ENCODE peak calls at places on chromosomes 6 and 20, in six cellular contexts. C is upper lobe of left lung, B is K562, O is HepG2, P is GM12878, E is A549. M is an unnamed sample.

GRCh38 chr6:147201885-147202515 is 2.2 kb upstream of the STXBP5 start:
- ATAC-seq in P (peak; percentile 28), B (peak; percentile 64), O (peak; percentile 58), E (peak; percentile 87), C (peak; percentile 5), M (no peak)

GRCh38 chr6:36912583-36912982 is 26.8 kb downstream of the C6orf89 start:
- ATAC-seq in P (peak; percentile 97), C (no peak), E (no peak), O (no peak), B (peak; percentile 32), M (no peak)

GRCh38 chr20:59120491-59120890 is 43.1 kb upstream of the ZNF831 start:
- ATAC-seq in P (peak; percentile 17), B (no peak), E (no peak), O (no peak), C (no peak), M (no peak)

GRCh38 chr20:37195018-37195417 is 15.7 kb upstream of the MROH8 start:
- ATAC-seq in C (no peak), B (no peak), P (no peak), O (no peak), E (no peak), M (no peak)

GRCh38 chr6:143965503-143966171 is 42.4 kb downstream of the PLAGL1 start:
- ATAC-seq in P (no peak), B (no peak), O (no peak), C (peak; percentile 30), E (no peak), M (no peak)

GRCh38 chr6:99252421-99252820 is 97.1 kb downstream of the FAXC start:
- ATAC-seq in B (no peak), C (no peak), E (no peak), O (no peak), P (no peak), M (no peak)

GRCh38 chr6:102619585-102619984 is 1226.1 kb downstream of the GRIK2 start:
- ATAC-seq in O (no peak), C (no peak), P (peak; percentile 82), E (no peak), B (no peak), M (no peak)

GRCh38 chr6:136411453-136412354 is 122.1 kb upstream of the BCLAF1 start:
- ATAC-seq in P (no peak), E (no peak), C (no peak), B (no peak), O (no peak), M (no peak)

GRCh38 chr6:166325383-166326042 is 16.8 kb downstream of the SFT2D1 start:
- ATAC-seq in E (no peak), O (no peak), B (no peak), C (no peak), P (peak; percentile 96), M (no peak)

DNA sequence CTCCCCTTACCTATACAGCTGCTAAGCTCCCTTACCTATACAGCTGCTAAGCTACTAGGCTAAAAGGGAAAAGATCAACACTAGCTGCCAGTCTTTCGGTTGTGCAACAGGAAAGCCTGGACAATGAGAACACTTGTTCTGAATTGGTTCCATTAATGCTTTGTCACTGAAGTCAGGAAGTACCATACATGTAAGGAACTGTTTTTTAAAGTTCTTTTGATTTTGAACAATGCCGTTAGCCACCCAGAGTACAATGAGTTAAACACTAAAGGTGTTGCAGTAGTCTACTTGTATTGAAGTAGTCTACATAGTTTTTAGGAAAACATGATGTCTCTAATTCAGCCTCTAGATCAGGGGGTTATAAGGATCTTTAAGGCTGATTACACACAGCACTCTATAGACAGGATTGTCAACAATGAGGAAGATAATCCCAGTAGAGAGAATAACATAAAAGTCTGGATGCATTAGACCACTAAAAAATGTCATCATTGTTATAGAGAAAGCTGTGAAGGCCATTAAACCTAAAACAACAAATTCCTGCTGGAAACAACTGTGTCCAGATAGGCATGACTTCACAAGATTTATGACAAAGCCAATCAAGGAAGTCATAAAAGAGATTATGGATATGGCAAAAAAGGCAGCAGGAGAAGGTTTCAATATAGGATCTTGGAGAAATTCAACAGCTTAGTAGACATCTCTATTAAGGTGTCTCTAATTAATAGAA is 306.3 kb downstream of the PHF3 start:
- ATAC-seq in C (no peak), E (no peak), B (no peak), O (peak; percentile 99), P (no peak), M (no peak)
- TF ChIP-seq EP300 in C (no peak), E (no peak), B (no peak), O (peak; percentile 46), P (no peak), M (no peak)

DNA sequence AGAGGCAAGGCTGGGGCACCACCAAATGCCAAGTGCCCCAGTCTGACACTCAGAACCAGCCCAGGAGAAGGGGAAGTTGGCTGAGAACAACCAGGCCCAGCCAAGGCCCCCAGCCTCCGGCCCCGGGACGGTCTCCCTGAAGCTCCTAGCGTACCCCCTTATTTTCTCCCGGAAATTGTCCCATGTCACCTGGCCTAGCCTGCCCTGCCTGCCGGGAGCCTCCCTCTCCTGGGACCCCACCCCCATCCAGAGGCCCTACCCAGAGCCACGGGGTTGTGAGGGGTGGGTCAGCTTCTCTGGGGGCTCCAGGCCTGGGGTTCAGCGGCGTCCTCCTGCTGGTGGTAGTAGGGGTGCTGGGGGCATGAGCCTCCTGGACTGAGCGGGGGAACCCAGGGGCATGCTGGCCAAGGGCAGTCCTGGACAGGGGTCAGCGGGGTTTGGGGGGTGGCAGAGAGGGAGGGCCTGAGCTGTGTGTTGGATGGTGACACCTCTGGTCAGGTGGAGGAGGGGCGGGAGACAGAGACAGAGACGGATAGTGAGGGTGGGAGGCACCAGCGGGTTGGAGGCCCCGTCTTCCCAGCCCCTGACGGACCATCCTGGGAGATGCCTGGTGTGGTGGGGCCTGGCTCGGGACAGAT is 7.9 kb upstream of the SLCO4A1 start:
- ATAC-seq in C (no peak), E (no peak), B (no peak), O (no peak), P (no peak), M (no peak)
- TF ChIP-seq CTCF in C (no peak), E (no peak), B (no peak), O (no peak), P (no peak), M (no peak)

GRCh38 chr6:150336299-150336698 is 32.5 kb upstream of the IYD start:
- ATAC-seq in C (no peak), E (no peak), O (no peak), P (peak; percentile 90), B (no peak), M (no peak)
- TF ChIP-seq EP300 in C (no peak), E (no peak), O (no peak), P (peak; percentile 86), B (no peak), M (no peak)

GRCh38 chr6:82783587-82784253 is 281.9 kb downstream of the UBE3D start:
- ATAC-seq in B (peak; percentile 87), C (no peak), O (peak; percentile 99), E (peak; percentile 78), P (peak; percentile 89), M (no peak)
- TF ChIP-seq CTCF in B (peak; percentile 29), C (peak; percentile 16), O (no peak), E (no peak), P (peak; percentile 39), M (no peak)

GRCh38 chr20:50655325-50655880 is 35.9 kb downstream of the RIPOR3 start:
- ATAC-seq in B (no peak), O (peak; percentile 15), C (peak; percentile 67), P (no peak), E (no peak), M (peak; percentile 89)
- TF ChIP-seq EP300 in B (no peak), O (no peak), C (no peak), P (no peak), E (no peak), M (no peak)

GRCh38 chr6:76701610-76702009 is 629.1 kb upstream of the IMPG1 start:
- ATAC-seq in B (no peak), O (no peak), C (no peak), P (no peak), E (no peak), M (no peak)

GRCh38 chr6:76702187-76702586 is 629.7 kb upstream of the IMPG1 start:
- ATAC-seq in P (no peak), B (no peak), O (no peak), E (no peak), C (no peak), M (no peak)

GRCh38 chr6:76694779-76695178 is 622.3 kb upstream of the IMPG1 start:
- ATAC-seq in B (no peak), E (no peak), C (no peak), O (no peak), P (no peak), M (no peak)

GRCh38 chr6:76703285-76703684 is 630.8 kb upstream of the IMPG1 start:
- ATAC-seq in P (no peak), E (no peak), B (no peak), O (no peak), C (no peak), M (no peak)

GRCh38 chr6:76697585-76697984 is 625.1 kb upstream of the IMPG1 start:
- ATAC-seq in C (no peak), P (no peak), O (no peak), B (no peak), E (no peak), M (no peak)
- TF ChIP-seq CTCF in C (no peak), P (no peak), O (no peak), B (no peak), E (no peak), M (no peak)